ENCODE peak calls at places on chromosomes 2 and 18, in nine cellular contexts. I is NCI-H1105; S is transverse colon; Y is retina; W is germinal center; Z is stimulated activated CD4-positive, alpha-beta T cell treated with anti-CD3 and anti-CD28 coated beads, Interleukin-4, amount 100 ng/mL, for 48 hours; K is mucosa of gallbladder; G is effector memory CD4-positive, alpha-beta T cell; A is activated naive CD4-positive, alpha-beta T cell treated with anti-CD3 and anti-CD28 coated beads for 36 hours. J is an unnamed sample.
A peak's percentile ranks its signal among the peaks of the same experiment; 100 is the strongest.

GRCh38 chr2:16010951-16011620 is 70.7 kb downstream of the MYCN start:
- DNase-seq in I (no peak), S (no peak), Y (no peak), W (no peak), Z (no peak), K (no peak), G (no peak), A (no peak), J (no peak)

GRCh38 chr2:14982790-14983189 is 350.3 kb downstream of the LRATD1 start:
- DNase-seq in I (no peak), S (no peak), Y (no peak), W (no peak), Z (no peak), K (no peak), G (no peak), A (no peak), J (no peak)

GRCh38 chr2:38620282-38620977 is 17.7 kb upstream of the HNRNPLL start:
- DNase-seq in I (no peak), S (no peak), Y (no peak), W (no peak), Z (no peak), K (no peak), G (no peak), A (no peak), J (no peak)

GRCh38 chr18:57975805-57976204 is 68.2 kb upstream of the NEDD4L start:
- DNase-seq in I (no peak), S (no peak), Y (no peak), W (no peak), Z (no peak), K (no peak), G (no peak), A (no peak), J (no peak)

GRCh38 chr2:213125646-213126347 is 25.6 kb downstream of the IKZF2 start:
- DNase-seq in I (no peak), S (no peak), Y (no peak), W (no peak), Z (no peak), K (no peak), G (peak; percentile 12), A (no peak), J (no peak)

GRCh38 chr18:39647627-39648502 is 2082.3 kb upstream of the CELF4 start:
- DNase-seq in I (peak; percentile 32), S (no peak), Y (no peak), W (no peak), Z (no peak), K (peak; percentile 21), G (no peak), A (no peak), J (no peak)

GRCh38 chr2:136281281-136282117 is 163.6 kb upstream of the CXCR4 start:
- DNase-seq in I (no peak), S (no peak), Y (peak; percentile 84), W (no peak), Z (no peak), K (no peak), G (peak; percentile 62), A (peak; percentile 73), J (peak; percentile 67)

GRCh38 chr2:218221015-218221414 is 4.0 kb downstream of the ARPC2 start:
- DNase-seq in I (no peak), S (no peak), Y (no peak), W (no peak), Z (no peak), K (no peak), G (no peak), A (no peak), J (no peak)

GRCh38 chr2:71683070-71683469 is 229.7 kb downstream of the DYSF start:
- DNase-seq in I (no peak), S (no peak), Y (no peak), W (no peak), Z (no peak), K (no peak), G (no peak), A (no peak), J (no peak)

GRCh38 chr18:32093523-32093922 is 1.8 kb downstream of the RNF138 start:
- DNase-seq in I (no peak), S (peak; percentile 14), Y (no peak), W (no peak), Z (no peak), K (no peak), G (no peak), A (peak; percentile 25), J (peak; percentile 16)

GRCh38 chr2:240427729-240428128 is 7.7 kb upstream of the GPC1 start:
- DNase-seq in I (no peak), S (no peak), Y (no peak), W (no peak), Z (no peak), K (no peak), G (no peak), A (no peak), J (peak; percentile 30)

GRCh38 chr2:7026740-7027139 is 109.5 kb downstream of the RNF144A start:
- DNase-seq in I (peak; percentile 51), S (no peak), Y (no peak), W (no peak), Z (no peak), K (no peak), G (no peak), A (no peak), J (no peak)

GRCh38 chr2:239929504-239929903 is 95.6 kb downstream of the NDUFA10 start:
- DNase-seq in I (no peak), S (no peak), Y (no peak), W (no peak), Z (no peak), K (no peak), G (no peak), A (no peak), J (no peak)

GRCh38 chr2:113281920-113282746 is 3.4 kb upstream of the PAX8 start:
- DNase-seq in I (no peak), S (no peak), Y (no peak), W (no peak), Z (no peak), K (no peak), G (no peak), A (no peak), J (no peak)

GRCh38 chr2:112700004-112700667 is 20.7 kb upstream of the NT5DC4 start:
- DNase-seq in I (no peak), S (no peak), Y (no peak), W (no peak), Z (no peak), K (no peak), G (no peak), A (no peak), J (no peak)

GRCh38 chr2:127429291-127429690 is 11.1 kb downstream of the PROC start:
- DNase-seq in I (no peak), S (no peak), Y (no peak), W (no peak), Z (no peak), K (peak; percentile 5), G (no peak), A (no peak), J (no peak)

GRCh38 chr2:17301437-17301836 is 216.8 kb downstream of the RAD51AP2 start:
- DNase-seq in I (no peak), S (no peak), Y (no peak), W (no peak), Z (no peak), K (no peak), G (no peak), A (no peak), J (no peak)

GRCh38 chr2:232951891-232952290 is 61.2 kb downstream of the NGEF start:
- DNase-seq in I (no peak), S (no peak), Y (peak; percentile 28), W (no peak), Z (no peak), K (no peak), G (no peak), A (no peak), J (no peak)

GRCh38 chr2:218209078-218209477 is 7.9 kb upstream of the ARPC2 start:
- DNase-seq in I (no peak), S (no peak), Y (no peak), W (no peak), Z (no peak), K (no peak), G (no peak), A (no peak), J (no peak)

GRCh38 chr2:13052547-13052946 is 335.8 kb downstream of the TRIB2 start:
- DNase-seq in I (no peak), S (no peak), Y (no peak), W (no peak), Z (no peak), K (no peak), G (no peak), A (no peak), J (no peak)

GRCh38 chr2:219298759-219299371 is 10.3 kb downstream of the PTPRN start:
- DNase-seq in I (peak; percentile 36), S (peak; percentile 93), Y (peak; percentile 92), W (peak; percentile 91), Z (peak; percentile 94), K (peak; percentile 92), G (peak; percentile 78), A (peak; percentile 94), J (peak; percentile 94)

GRCh38 chr2:154623819-154624218 is 74.7 kb upstream of the KCNJ3 start:
- DNase-seq in I (peak; percentile 9), S (peak; percentile 20), Y (peak; percentile 64), W (no peak), Z (no peak), K (peak; percentile 42), G (no peak), A (peak; percentile 14), J (peak; percentile 5)

GRCh38 chr2:65576861-65577601 is 144.6 kb upstream of the SPRED2 start:
- DNase-seq in I (no peak), S (no peak), Y (no peak), W (no peak), Z (no peak), K (peak; percentile 15), G (no peak), A (no peak), J (no peak)

GRCh38 chr2:108305901-108306300 is 17.2 kb downstream of the SULT1C2 start:
- DNase-seq in I (no peak), S (no peak), Y (no peak), W (no peak), Z (no peak), K (no peak), G (no peak), A (no peak), J (no peak)

GRCh38 chr2:161991991-161992390 is 82.0 kb downstream of the DPP4 start:
- DNase-seq in I (no peak), S (no peak), Y (no peak), W (no peak), Z (no peak), K (no peak), G (no peak), A (no peak), J (no peak)

GRCh38 chr2:120318626-120319025 is 27.3 kb upstream of the INHBB start:
- DNase-seq in I (no peak), S (no peak), Y (no peak), W (no peak), Z (no peak), K (no peak), G (no peak), A (no peak), J (no peak)

GRCh38 chr2:53786371-53787254 is at the start of the genes ASB3 and ERLEC1:
- DNase-seq in I (peak; percentile 88), S (peak; percentile 91), Y (peak; percentile 95), W (peak; percentile 90), Z (peak; percentile 76), K (peak; percentile 88), G (peak; percentile 84), A (peak; percentile 90), J (peak; percentile 95)

GRCh38 chr2:62192811-62193210 is 3.1 kb upstream of the B3GNT2 start:
- DNase-seq in I (no peak), S (peak; percentile 28), Y (no peak), W (no peak), Z (no peak), K (peak; percentile 41), G (no peak), A (no peak), J (no peak)

GRCh38 chr2:174615951-174616436 is 18.4 kb upstream of the WIPF1 start:
- DNase-seq in I (no peak), S (no peak), Y (no peak), W (no peak), Z (no peak), K (no peak), G (no peak), A (no peak), J (no peak)

GRCh38 chr2:127226520-127227263 is 6.6 kb upstream of the CYP27C1 start:
- DNase-seq in I (peak; percentile 61), S (peak; percentile 86), Y (no peak), W (no peak), Z (peak; percentile 37), K (peak; percentile 61), G (no peak), A (peak; percentile 57), J (peak; percentile 71)

GRCh38 chr2:111689174-111689573 is 194.8 kb downstream of the ANAPC1 start:
- DNase-seq in I (no peak), S (no peak), Y (no peak), W (no peak), Z (no peak), K (no peak), G (no peak), A (no peak), J (no peak)